ENCODE peak calls at places on chromosome 17, in six cellular contexts. W is lower leg skin; Q is D341Med; I is stimulated activated CD4-positive, alpha-beta T cell treated with anti-CD3 and anti-CD28 coated beads, Interleukin-2, amount 100 ng/mL, for 48 hours; G is left colon; S is GDM1. H is an unnamed sample.

GRCh38 chr17:49525831-49526741 is 31.0 kb downstream of the NGFR start:
- DNase-seq in G (no peak), Q (peak; percentile 38), I (no peak), S (no peak), W (peak; percentile 74), H (no peak)

GRCh38 chr17:76700627-76701470 is 9.9 kb downstream of the MXRA7 start:
- DNase-seq in W (no peak), G (no peak), S (no peak), I (no peak), Q (peak; percentile 51), H (no peak)

GRCh38 chr17:46264456-46265198 is 30.3 kb upstream of the LRRC37A start:
- DNase-seq in I (no peak), Q (peak; percentile 30), G (no peak), S (no peak), W (no peak), H (no peak)

GRCh38 chr17:37725601-37726146 is 19.2 kb downstream of the HNF1B start:
- DNase-seq in W (peak; percentile 26), I (no peak), S (no peak), Q (no peak), G (peak; percentile 76), H (no peak)

GRCh38 chr17:48545022-48545376 is at the start of gene HOXB2:
- DNase-seq in I (no peak), Q (no peak), G (no peak), S (no peak), W (no peak), H (no peak)

GRCh38 chr17:14458724-14459123 is 157.8 kb downstream of the HS3ST3B1 start:
- DNase-seq in G (no peak), W (no peak), Q (no peak), S (no peak), I (no peak), H (no peak)

GRCh38 chr17:56592487-56593072 is 919 bp upstream of the NOG start:
- DNase-seq in S (peak; percentile 85), I (peak; percentile 61), G (peak; percentile 53), Q (peak; percentile 98), W (peak; percentile 87), H (peak; percentile 92)

GRCh38 chr17:28704219-28704858 is 7.3 kb downstream of the PROCA1 start:
- DNase-seq in Q (peak; percentile 41), W (no peak), S (no peak), I (no peak), G (no peak), H (no peak)

GRCh38 chr17:20230924-20231323 is 221.8 kb downstream of the SPECC1 start:
- DNase-seq in Q (no peak), G (no peak), I (no peak), S (no peak), W (no peak), H (no peak)

GRCh38 chr17:49003557-49004511 is 6.6 kb downstream of the IGF2BP1 start:
- DNase-seq in W (peak; percentile 72), I (no peak), S (no peak), G (no peak), Q (peak; percentile 59), H (no peak)

GRCh38 chr17:35844547-35844946 is 24.1 kb downstream of the HEATR9 start:
- DNase-seq in W (no peak), I (no peak), S (no peak), Q (no peak), G (no peak), H (no peak)

GRCh38 chr17:50708050-50709000 is 611 bp upstream of the ANKRD40 start:
- DNase-seq in S (peak; percentile 21), I (no peak), W (no peak), G (no peak), Q (no peak), H (no peak)